ENCODE peak calls at places on chromosomes 11 and 22, in four cellular contexts. T, N, G and K are unnamed samples.

GRCh38 chr11:2690596-2691354 is 9.0 kb downstream of the KCNQ1OT1 start:
- DNase-seq in G (no peak), N (no peak), T (no peak), K (peak; percentile 24)

GRCh38 chr11:66676279-66676919 is 1.3 kb downstream of the RBM4B start:
- DNase-seq in G (no peak), N (no peak), T (no peak), K (no peak)

GRCh38 chr11:94762208-94762607 is 5.9 kb upstream of the AMOTL1 start:
- DNase-seq in N (no peak), G (no peak), T (no peak), K (peak; percentile 43)

GRCh38 chr22:45284705-45285305 is at the start of gene UPK3A:
- DNase-seq in T (peak; percentile 56), G (peak; percentile 41), N (no peak), K (peak; percentile 92)

GRCh38 chr11:118912742-118913410 is 12.8 kb downstream of the BCL9L start:
- DNase-seq in N (no peak), T (peak; percentile 41), G (no peak), K (no peak)

GRCh38 chr11:1338201-1339065 is 29.0 kb upstream of the TOLLIP start:
- DNase-seq in T (no peak), G (no peak), N (no peak), K (peak; percentile 19)

GRCh38 chr11:60265373-60266214 is 14.9 kb upstream of the MS4A4A start:
- DNase-seq in N (no peak), T (peak; percentile 43), G (no peak), K (peak; percentile 68)

GRCh38 chr22:36493690-36494110 is 12.3 kb upstream of the TXN2 start:
- DNase-seq in G (peak; percentile 57), T (no peak), N (no peak), K (no peak)

GRCh38 chr22:17213976-17214375 is 5.3 kb downstream of the ADA2 start:
- DNase-seq in N (no peak), T (peak; percentile 55), G (no peak), K (peak; percentile 79)

GRCh38 chr11:7527029-7527428 is 13.2 kb downstream of the PPFIBP2 start:
- DNase-seq in N (no peak), G (no peak), T (no peak), K (no peak)

GRCh38 chr11:35272391-35272821 is 133.4 kb downstream of the CD44 start:
- DNase-seq in G (peak; percentile 17), T (no peak), N (no peak), K (no peak)

GRCh38 chr11:2213384-2213842 is 41.8 kb upstream of the TH start:
- DNase-seq in T (no peak), N (no peak), G (no peak), K (no peak)

GRCh38 chr11:17692931-17693330 is 26.4 kb upstream of the MYOD1 start:
- DNase-seq in G (no peak), N (no peak), T (no peak), K (no peak)

GRCh38 chr22:43823353-43823908 is 11.3 kb upstream of the EFCAB6 start:
- DNase-seq in G (peak; percentile 1), T (no peak), N (no peak), K (peak; percentile 50)